ENCODE peak calls at places on chromosome X, in eight cellular contexts. N is HepG2, P is GM12878, Z is HCT116, W is K562, F is endothelial cell of umbilical vein, Y is H1, V is SK-N-MC. A is an unnamed sample.

GRCh38 chrX:121579016-121579760 is 531.8 kb downstream of the GLUD2 start:
- DNase-seq in N (peak; percentile 7), P (peak; percentile 4), Z (peak; percentile 15), W (peak; percentile 4), F (peak; percentile 1), Y (no peak), V (peak; percentile 24), A (peak; percentile 3)

GRCh38 chrX:155434906-155435743 is 23.3 kb downstream of the F8A3 start:
- DNase-seq in N (no peak), P (no peak), Z (no peak), W (peak; percentile 82), F (no peak), Y (no peak), V (peak; percentile 1), A (no peak)

GRCh38 chrX:75623535-75623934 is 100.7 kb upstream of the ZDHHC15 start:
- DNase-seq in N (peak; percentile 1), P (no peak), Z (no peak), W (no peak), F (no peak), Y (no peak), V (no peak), A (peak; percentile 49)

GRCh38 chrX:111114806-111115205 is 18.8 kb downstream of the PAK3 start:
- DNase-seq in N (no peak), P (no peak), Z (no peak), W (no peak), F (no peak), Y (no peak), V (no peak), A (no peak)

GRCh38 chrX:30910124-30910860 is 21.2 kb upstream of the TAB3 start:
- DNase-seq in N (no peak), P (no peak), Z (no peak), W (peak; percentile 65), F (no peak), Y (no peak), V (no peak), A (no peak)

GRCh38 chrX:2656243-2656836 is 34.8 kb upstream of the CD99 start:
- DNase-seq in N (peak; percentile 66), P (no peak), Z (no peak), W (no peak), F (no peak), Y (no peak), V (no peak), A (no peak)

GRCh38 chrX:3129256-3129655 is 88.0 kb downstream of the ARSF start:
- DNase-seq in N (no peak), P (no peak), Z (no peak), W (no peak), F (no peak), Y (no peak), V (no peak), A (no peak)

GRCh38 chrX:118153270-118153669 is 36.7 kb upstream of the KLHL13 start:
- DNase-seq in N (no peak), P (no peak), Z (no peak), W (no peak), F (peak; percentile 31), Y (no peak), V (no peak), A (no peak)

GRCh38 chrX:134548257-134548732 is 88.3 kb downstream of the HPRT1 start:
- DNase-seq in N (no peak), P (no peak), Z (no peak), W (peak; percentile 19), F (peak; percentile 53), Y (no peak), V (no peak), A (peak; percentile 27)

GRCh38 chrX:72272868-72273267 is 4.2 kb downstream of the RPS4X start:
- DNase-seq in N (no peak), P (no peak), Z (no peak), W (no peak), F (no peak), Y (no peak), V (no peak), A (no peak)

GRCh38 chrX:368811-369562 is 17.7 kb downstream of the PPP2R3B start:
- DNase-seq in N (no peak), P (no peak), Z (no peak), W (peak; percentile 51), F (no peak), Y (no peak), V (no peak), A (peak; percentile 53)

GRCh38 chrX:128699716-128700285 is 647.6 kb upstream of the ACTRT1 start:
- DNase-seq in N (no peak), P (no peak), Z (no peak), W (no peak), F (no peak), Y (no peak), V (no peak), A (no peak)

GRCh38 chrX:149531599-149531998 is 9.2 kb upstream of the EOLA1 start:
- DNase-seq in N (no peak), P (no peak), Z (no peak), W (no peak), F (no peak), Y (no peak), V (no peak), A (no peak)

GRCh38 chrX:49184294-49185061 is 1.7 kb downstream of the PRICKLE3 start:
- DNase-seq in N (no peak), P (no peak), Z (peak; percentile 86), W (peak; percentile 80), F (peak; percentile 87), Y (peak; percentile 94), V (peak; percentile 74), A (peak; percentile 97)

GRCh38 chrX:7444967-7445366 is 297.0 kb upstream of the PUDP start:
- DNase-seq in N (no peak), P (peak; percentile 8), Z (no peak), W (no peak), F (no peak), Y (no peak), V (no peak), A (no peak)

GRCh38 chrX:2699959-2700358 is 8.9 kb downstream of the CD99 start:
- DNase-seq in N (no peak), P (no peak), Z (no peak), W (no peak), F (no peak), Y (no peak), V (no peak), A (no peak)

GRCh38 chrX:46317158-46317557 is 228.1 kb downstream of the ZNF674 start:
- DNase-seq in N (no peak), P (no peak), Z (peak; percentile 81), W (no peak), F (peak; percentile 60), Y (no peak), V (no peak), A (no peak)

GRCh38 chrX:46574337-46574940 is 874 bp downstream of the CHST7 start:
- DNase-seq in N (peak; percentile 12), P (no peak), Z (no peak), W (no peak), F (peak; percentile 29), Y (peak; percentile 58), V (no peak), A (peak; percentile 38)

GRCh38 chrX:136204571-136204970 is 46.6 kb downstream of the MAP7D3 start:
- DNase-seq in N (no peak), P (no peak), Z (no peak), W (no peak), F (peak; percentile 54), Y (no peak), V (no peak), A (peak; percentile 37)
- TF ChIP-seq POLR2AphosphoS5 in N (no peak), P (no peak), Z (no peak), W (no peak), F (no peak), Y (no peak), V (no peak), A (no peak)

DNA sequence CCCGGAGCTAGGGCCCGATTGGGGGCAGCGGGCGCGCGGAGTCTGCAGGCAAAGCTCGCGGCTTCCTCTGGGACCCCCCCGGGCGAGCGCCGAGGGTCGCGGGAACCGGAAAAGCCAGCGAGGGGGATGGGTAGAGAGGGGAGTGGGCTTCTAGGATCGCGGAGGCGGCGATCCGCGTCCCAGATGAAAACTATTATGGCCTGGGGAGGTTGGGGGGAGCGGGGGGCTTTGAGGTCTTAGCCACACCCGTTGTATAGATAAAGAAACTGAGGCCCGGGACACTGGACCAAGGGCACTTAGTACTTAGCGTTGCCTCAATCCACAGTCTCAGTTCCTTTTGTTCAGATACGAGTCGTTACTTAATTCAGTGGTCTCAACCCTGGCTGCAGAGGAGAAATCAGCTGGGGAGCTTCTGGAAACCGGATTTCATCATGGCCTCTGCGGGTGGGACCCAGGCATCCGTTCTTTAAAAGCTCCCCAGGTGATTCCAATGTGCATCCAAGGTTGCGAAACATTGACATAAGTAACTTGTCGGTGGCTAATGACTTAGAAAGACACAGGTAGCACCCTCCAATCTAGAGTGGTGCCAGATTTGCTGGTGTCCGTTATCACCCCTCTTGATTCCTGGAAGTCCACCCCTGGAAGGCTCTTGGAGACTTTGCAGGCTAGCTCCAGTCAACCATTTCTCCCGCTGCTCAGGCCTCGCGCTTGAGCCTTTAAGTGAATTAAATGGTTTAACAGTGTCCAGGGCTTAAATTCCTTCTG is 90.7 kb downstream of the GEMIN8 start:
- DNase-seq in N (no peak), P (no peak), Z (no peak), W (no peak), F (no peak), Y (peak; percentile 54), V (no peak), A (peak; percentile 44)
- TF ChIP-seq EZH2 in N (no peak), P (no peak), Z (no peak), W (no peak), F (no peak), Y (no peak), V (no peak), A (no peak)

GRCh38 chrX:108081110-108081509 is 10.2 kb downstream of the PSMD10 start:
- DNase-seq in N (no peak), P (no peak), Z (no peak), W (no peak), F (no peak), Y (no peak), V (no peak), A (no peak)
- TF ChIP-seq POLR2AphosphoS5 in N (no peak), P (no peak), Z (no peak), W (no peak), F (no peak), Y (no peak), V (no peak), A (no peak)

GRCh38 chrX:84221181-84221580 is 33.2 kb upstream of the RPS6KA6 start:
- DNase-seq in N (no peak), P (no peak), Z (no peak), W (no peak), F (no peak), Y (no peak), V (no peak), A (no peak)

GRCh38 chrX:84219551-84219950 is 31.6 kb upstream of the RPS6KA6 start:
- DNase-seq in N (no peak), P (no peak), Z (no peak), W (no peak), F (no peak), Y (no peak), V (no peak), A (no peak)

GRCh38 chrX:84224741-84225140 is 36.7 kb upstream of the RPS6KA6 start:
- DNase-seq in N (no peak), P (no peak), Z (no peak), W (no peak), F (no peak), Y (no peak), V (no peak), A (no peak)

DNA sequence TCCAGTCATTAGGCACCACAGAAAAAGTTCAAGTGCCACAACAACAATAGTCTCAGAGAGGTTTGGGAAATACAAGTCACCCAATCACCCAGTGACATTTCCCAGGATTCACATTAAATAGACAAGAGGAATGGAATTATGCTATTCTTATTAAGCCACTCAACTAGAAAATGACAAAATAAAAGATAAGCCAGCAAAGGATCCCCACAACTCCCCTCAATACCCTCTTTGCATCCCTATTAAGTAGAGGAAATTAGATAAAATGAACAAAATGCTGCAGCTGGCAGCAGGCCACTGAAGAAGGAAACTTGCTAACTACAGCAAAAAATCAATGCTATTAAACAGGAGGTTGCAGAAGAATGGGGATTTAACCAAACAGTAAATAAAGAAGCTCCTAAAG is 35.3 kb upstream of the RPS6KA6 start:
- DNase-seq in N (no peak), P (no peak), Z (no peak), W (no peak), F (no peak), Y (no peak), V (no peak), A (no peak)
- TF ChIP-seq EZH2 in N (no peak), P (no peak), Z (no peak), W (no peak), F (no peak), Y (no peak), V (no peak), A (no peak)